ENCODE peak calls at places on chromosome 14, in ten cellular contexts. C, U, E, V, M, X, R, D, H and I are unnamed samples.
A peak's percentile ranks its signal among the peaks of the same experiment; 100 is the strongest.

GRCh38 chr14:36556811-36557433 is 25.5 kb downstream of the NKX2-8 start:
- DNase-seq in D (no peak), U (peak; percentile 7), V (peak; percentile 8), R (no peak), H (no peak), E (peak; percentile 38), M (peak; percentile 20), C (peak; percentile 50), X (peak; percentile 27), I (no peak)

GRCh38 chr14:96130854-96131253 is 73.8 kb upstream of the BDKRB2 start:
- DNase-seq in C (no peak), E (no peak), U (peak; percentile 63), D (no peak), M (no peak), R (no peak), V (no peak), X (no peak), H (no peak), I (no peak)

GRCh38 chr14:42980419-42980818 is 1373.7 kb downstream of the LRFN5 start:
- DNase-seq in D (no peak), X (no peak), V (no peak), U (no peak), E (no peak), R (no peak), C (no peak), M (no peak), H (no peak), I (no peak)

GRCh38 chr14:51453869-51454268 is 197.8 kb upstream of the FRMD6 start:
- DNase-seq in E (no peak), U (no peak), C (no peak), D (no peak), X (no peak), V (no peak), H (no peak), R (no peak), M (no peak), I (no peak)

GRCh38 chr14:54105898-54106297 is 149.3 kb upstream of the BMP4 start:
- DNase-seq in C (no peak), X (no peak), R (no peak), V (no peak), H (no peak), D (no peak), E (peak; percentile 63), M (no peak), U (no peak), I (no peak)

GRCh38 chr14:40273417-40273816 is 841.2 kb upstream of the FBXO33 start:
- DNase-seq in C (no peak), V (no peak), H (no peak), E (no peak), U (no peak), X (no peak), D (no peak), R (no peak), M (no peak), I (no peak)

GRCh38 chr14:36105401-36105800 is 71.1 kb downstream of the PTCSC3 start:
- DNase-seq in X (no peak), M (no peak), R (no peak), H (no peak), C (no peak), U (no peak), V (no peak), E (peak; percentile 84), D (no peak), I (no peak)

GRCh38 chr14:87494010-87494409 is 499.0 kb downstream of the GALC start:
- DNase-seq in D (no peak), V (no peak), R (no peak), M (no peak), U (no peak), H (no peak), C (no peak), E (no peak), X (no peak), I (no peak)

GRCh38 chr14:37230551-37231194 is 32.9 kb downstream of the MIPOL1 start:
- DNase-seq in U (peak; percentile 77), X (peak; percentile 25), R (no peak), M (peak; percentile 66), H (no peak), D (no peak), C (peak; percentile 35), E (no peak), V (peak; percentile 56), I (no peak)

GRCh38 chr14:52835122-52835903 is 43.9 kb upstream of the GNPNAT1 start:
- DNase-seq in C (peak; percentile 66), D (no peak), H (peak; percentile 34), M (no peak), U (peak; percentile 43), V (peak; percentile 37), X (no peak), E (no peak), R (no peak), I (peak; percentile 18)

GRCh38 chr14:54758041-54758440 is 144.6 kb downstream of the GCH1 start:
- DNase-seq in C (no peak), H (no peak), M (no peak), R (peak; percentile 50), E (no peak), X (no peak), D (no peak), U (no peak), V (no peak), I (no peak)

GRCh38 chr14:68284834-68285233 is 465.3 kb downstream of the RAD51B start:
- DNase-seq in C (no peak), D (no peak), H (no peak), V (no peak), M (no peak), X (no peak), R (no peak), U (no peak), E (peak; percentile 64), I (no peak)

GRCh38 chr14:32343926-32344430 is 14.9 kb downstream of the AKAP6 start:
- DNase-seq in R (no peak), D (no peak), H (no peak), M (no peak), C (no peak), X (no peak), V (no peak), U (no peak), E (no peak), I (no peak)

GRCh38 chr14:47389520-47389919 is 285.9 kb downstream of the MDGA2 start:
- DNase-seq in D (no peak), H (no peak), X (no peak), R (no peak), E (no peak), V (no peak), U (no peak), M (no peak), C (no peak), I (no peak)

GRCh38 chr14:94132285-94132887 is 3.0 kb upstream of the IFI27L2 start:
- DNase-seq in U (peak; percentile 70), H (no peak), D (peak; percentile 61), C (peak; percentile 55), X (peak; percentile 83), E (peak; percentile 39), M (peak; percentile 70), V (peak; percentile 73), R (peak; percentile 51), I (peak; percentile 41)

GRCh38 chr14:93880025-93880820 is 46.9 kb upstream of the FAM181A start:
- DNase-seq in E (peak; percentile 51), V (peak; percentile 22), C (no peak), R (no peak), X (no peak), D (no peak), H (no peak), U (no peak), M (no peak), I (no peak)

GRCh38 chr14:68336165-68336564 is 456.7 kb downstream of the ZFP36L1 start:
- DNase-seq in D (no peak), X (no peak), H (no peak), C (no peak), M (no peak), U (no peak), R (no peak), E (no peak), V (no peak), I (no peak)

GRCh38 chr14:92037989-92038388 is 1.9 kb downstream of the TRIP11 start:
- DNase-seq in M (peak; percentile 14), V (no peak), C (no peak), H (no peak), X (no peak), R (no peak), U (peak; percentile 1), D (no peak), E (no peak), I (no peak)
- H3K4me3 ChIP-seq in M (peak overlapping the region; percentile 1), V (peak overlapping the region; percentile 55), C (no peak overlapping the region), H (peak overlapping the region; percentile 83), X (no peak overlapping the region), R (no peak overlapping the region), U (peak overlapping the region; percentile 30), D (peak overlapping the region; percentile 63), E (no peak overlapping the region), I (no peak overlapping the region)

DNA sequence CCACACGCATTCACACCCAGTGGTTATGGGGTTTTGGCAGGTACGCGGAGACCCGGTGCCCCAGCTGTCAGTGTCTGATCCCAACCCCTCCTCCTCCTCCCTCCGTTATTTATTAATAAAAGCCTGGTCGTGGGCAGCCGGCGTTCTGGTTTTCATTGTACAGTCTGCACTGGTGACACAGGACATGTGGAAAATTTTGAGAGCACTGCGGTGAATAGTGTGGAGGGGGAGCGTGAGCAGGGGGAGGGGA is 11.5 kb upstream of the IRF2BPL start:
- DNase-seq in C (no peak), V (no peak), M (no peak), E (no peak), H (no peak), D (no peak), U (no peak), X (no peak), R (no peak), I (no peak)
- TF ChIP-seq POLR2A in C (no peak), V (peak; percentile 49), M (no peak), E (no peak), H (peak; percentile 22), D (peak; percentile 16), U (no peak), X (no peak), R (peak; percentile 28), I (no peak)

GRCh38 chr14:56666294-56666693 is 86.7 kb downstream of the TMEM260 start:
- DNase-seq in C (no peak), D (no peak), V (no peak), R (no peak), E (no peak), X (no peak), U (no peak), H (no peak), M (no peak), I (no peak)
- H3K4me3 ChIP-seq in C (no peak overlapping the region), D (no peak overlapping the region), V (no peak overlapping the region), R (no peak overlapping the region), E (no peak overlapping the region), X (no peak overlapping the region), U (no peak overlapping the region), H (no peak overlapping the region), M (no peak overlapping the region), I (no peak overlapping the region)

DNA sequence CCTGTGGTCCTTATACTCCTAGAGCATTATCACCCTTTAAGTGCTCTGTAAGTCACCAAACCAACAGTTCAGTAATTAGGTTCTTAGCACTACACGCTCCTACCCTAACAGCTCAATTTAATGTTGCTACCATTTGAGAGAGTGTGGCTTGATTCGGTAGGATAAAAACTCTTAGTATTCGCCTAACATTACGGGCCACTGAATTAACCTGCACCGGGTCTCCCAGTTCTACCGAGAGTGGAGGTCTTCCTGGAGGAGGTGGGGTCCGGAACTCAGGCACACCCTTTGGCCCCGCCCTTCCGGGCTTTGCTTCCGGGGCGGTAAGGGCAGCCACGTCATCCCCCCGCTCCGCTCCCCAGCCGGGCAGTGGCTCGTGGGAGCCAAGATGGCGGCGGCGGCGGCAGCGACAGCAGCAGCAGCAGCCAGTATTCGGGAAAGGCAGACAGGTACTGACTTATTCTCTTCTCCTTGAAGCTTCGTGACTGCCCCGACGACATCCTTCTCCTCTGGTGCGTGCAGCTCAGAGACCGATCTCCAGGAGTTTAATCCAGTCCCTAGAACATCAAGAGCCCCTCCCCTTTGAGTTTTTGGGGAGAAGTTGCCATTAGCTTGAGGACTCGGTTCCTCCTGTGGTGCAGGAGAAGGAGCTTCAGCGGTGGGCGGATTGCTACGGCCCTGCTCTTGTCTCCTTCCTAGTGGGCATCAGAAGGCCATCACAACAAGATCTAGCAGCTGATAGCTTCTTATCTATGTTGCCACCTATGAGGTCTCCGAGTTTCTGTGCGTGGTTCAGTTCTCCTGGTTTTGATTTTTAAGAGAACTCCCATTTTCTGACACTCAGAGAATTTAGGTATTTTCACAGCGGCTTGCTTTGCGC is at the start of gene SCFD1:
- DNase-seq in X (peak; percentile 96), V (peak; percentile 94), C (peak; percentile 75), D (peak; percentile 91), R (peak; percentile 97), E (peak; percentile 95), U (peak; percentile 83), H (peak; percentile 97), M (peak; percentile 89), I (peak; percentile 99)
- TF ChIP-seq POLR2A in X (peak; percentile 70), V (peak; percentile 98), C (peak; percentile 95), D (peak; percentile 97), R (peak; percentile 98), E (peak; percentile 8), U (peak; percentile 94), H (peak; percentile 94), M (peak; percentile 96), I (no peak)